ENCODE peak calls at places on chromosome 1, in five cellular contexts. B is EH, K is SK-MEL-5, T is cardiac fibroblast, X is suprapubic skin. R is an unnamed sample.
A peak's percentile ranks its signal among the peaks of the same experiment; 100 is the strongest.

GRCh38 chr1:95650631-95651030 is 416.6 kb downstream of the RWDD3 start:
- DNase-seq in X (no peak), K (no peak), T (no peak), B (no peak), R (no peak)

GRCh38 chr1:114521396-114522263 is 10.6 kb upstream of the TRIM33 start:
- DNase-seq in K (no peak), T (no peak), X (no peak), B (no peak), R (no peak)

GRCh38 chr1:8908388-8909151 is 30.1 kb upstream of the ENO1 start:
- DNase-seq in K (no peak), B (no peak), X (no peak), T (peak; percentile 26), R (no peak)

GRCh38 chr1:86430376-86430775 is 6.4 kb downstream of the CLCA2 start:
- DNase-seq in K (no peak), T (no peak), B (peak; percentile 16), X (no peak), R (no peak)

GRCh38 chr1:36136535-36136934 is 11.5 kb upstream of the COL8A2 start:
- DNase-seq in X (no peak), T (peak; percentile 90), K (no peak), B (peak; percentile 95), R (peak; percentile 82)

GRCh38 chr1:44807364-44808062 is 362 bp upstream of the DYNLT4 start:
- DNase-seq in T (peak; percentile 100), X (peak; percentile 99), K (peak; percentile 90), B (peak; percentile 100), R (peak; percentile 99)

GRCh38 chr1:42963378-42964005 is 4.8 kb upstream of the SLC2A1 start:
- DNase-seq in T (peak; percentile 49), K (no peak), X (no peak), B (peak; percentile 86), R (peak; percentile 87)

GRCh38 chr1:50108497-50109073 is at the start of gene ELAVL4:
- DNase-seq in K (no peak), T (no peak), B (no peak), X (no peak), R (no peak)

GRCh38 chr1:18731148-18731547 is 100.5 kb downstream of the PAX7 start:
- DNase-seq in X (no peak), B (no peak), K (no peak), T (no peak), R (no peak)